ENCODE peak calls at places on chromosome 7, in six cellular contexts. One of them, this sample, is unnamed.

GRCh38 chr7:156998988-156999610 is 11.4 kb downstream of the MNX1 start:
- DNase-seq in fibroblast of lung: no peak
- DNase-seq in mammary epithelial cell: no peak
- DNase-seq in neural progenitor cell: peak; percentile 63
- DNase-seq in GM12878: no peak
- DNase-seq in HCT116: no peak
- DNase-seq in this sample: no peak

GRCh38 chr7:76354981-76355730 is 3.6 kb downstream of the YWHAG start:
- DNase-seq in HCT116: no peak
- DNase-seq in GM12878: no peak
- DNase-seq in fibroblast of lung: no peak
- DNase-seq in mammary epithelial cell: no peak
- DNase-seq in neural progenitor cell: no peak
- DNase-seq in this sample: no peak

GRCh38 chr7:51455086-51455485 is 138.5 kb upstream of the COBL start:
- DNase-seq in GM12878: no peak
- DNase-seq in HCT116: no peak
- DNase-seq in neural progenitor cell: no peak
- DNase-seq in fibroblast of lung: no peak
- DNase-seq in mammary epithelial cell: no peak
- DNase-seq in this sample: no peak

GRCh38 chr7:16402084-16402483 is 19.3 kb downstream of the CRPPA start:
- DNase-seq in HCT116: no peak
- DNase-seq in fibroblast of lung: no peak
- DNase-seq in mammary epithelial cell: no peak
- DNase-seq in GM12878: no peak
- DNase-seq in neural progenitor cell: no peak
- DNase-seq in this sample: no peak

GRCh38 chr7:2355079-2356008 is 717 bp downstream of the EIF3B start:
- DNase-seq in GM12878: no peak
- DNase-seq in fibroblast of lung: no peak
- DNase-seq in mammary epithelial cell: peak; percentile 18
- DNase-seq in HCT116: no peak
- DNase-seq in neural progenitor cell: peak; percentile 53
- DNase-seq in this sample: no peak

GRCh38 chr7:130719550-130719949 is 14.5 kb downstream of the KLF14 start:
- DNase-seq in HCT116: no peak
- DNase-seq in GM12878: no peak
- DNase-seq in fibroblast of lung: peak; percentile 84
- DNase-seq in neural progenitor cell: no peak
- DNase-seq in mammary epithelial cell: no peak
- DNase-seq in this sample: no peak

GRCh38 chr7:116630357-116630756 is 41.6 kb upstream of the MET start:
- DNase-seq in GM12878: peak; percentile 30
- DNase-seq in neural progenitor cell: no peak
- DNase-seq in fibroblast of lung: no peak
- DNase-seq in HCT116: no peak
- DNase-seq in mammary epithelial cell: peak; percentile 44
- DNase-seq in this sample: no peak

GRCh38 chr7:2144926-2145325 is 87.8 kb downstream of the MAD1L1 start:
- DNase-seq in mammary epithelial cell: no peak
- DNase-seq in fibroblast of lung: no peak
- DNase-seq in GM12878: no peak
- DNase-seq in neural progenitor cell: no peak
- DNase-seq in HCT116: no peak
- DNase-seq in this sample: no peak

GRCh38 chr7:151694828-151695580 is 175.3 kb upstream of the RHEB start:
- DNase-seq in fibroblast of lung: no peak
- DNase-seq in neural progenitor cell: no peak
- DNase-seq in GM12878: no peak
- DNase-seq in mammary epithelial cell: no peak
- DNase-seq in HCT116: no peak
- DNase-seq in this sample: no peak

GRCh38 chr7:143484059-143484458 is 6.4 kb downstream of the TAS2R41 start:
- DNase-seq in mammary epithelial cell: no peak
- DNase-seq in HCT116: no peak
- DNase-seq in GM12878: no peak
- DNase-seq in fibroblast of lung: no peak
- DNase-seq in neural progenitor cell: no peak
- DNase-seq in this sample: no peak

GRCh38 chr7:41878331-41879112 is 175.6 kb upstream of the INHBA start:
- DNase-seq in GM12878: no peak
- DNase-seq in HCT116: no peak
- DNase-seq in neural progenitor cell: no peak
- DNase-seq in fibroblast of lung: peak; percentile 77
- DNase-seq in mammary epithelial cell: no peak
- DNase-seq in this sample: no peak

GRCh38 chr7:2864999-2865670 is 21.0 kb upstream of the GNA12 start:
- DNase-seq in GM12878: no peak
- DNase-seq in HCT116: peak; percentile 48
- DNase-seq in mammary epithelial cell: peak; percentile 44
- DNase-seq in fibroblast of lung: peak; percentile 48
- DNase-seq in neural progenitor cell: peak; percentile 79
- DNase-seq in this sample: peak; percentile 63

GRCh38 chr7:71332226-71332625 is 200.3 kb downstream of the GALNT17 start:
- DNase-seq in HCT116: no peak
- DNase-seq in fibroblast of lung: no peak
- DNase-seq in mammary epithelial cell: no peak
- DNase-seq in neural progenitor cell: no peak
- DNase-seq in GM12878: no peak
- DNase-seq in this sample: no peak

GRCh38 chr7:13749026-13749425 is 240.4 kb downstream of the ETV1 start:
- DNase-seq in GM12878: no peak
- DNase-seq in neural progenitor cell: peak; percentile 83
- DNase-seq in fibroblast of lung: no peak
- DNase-seq in HCT116: no peak
- DNase-seq in mammary epithelial cell: no peak
- DNase-seq in this sample: no peak

GRCh38 chr7:37079420-37079819 is 355.1 kb upstream of the AOAH start:
- DNase-seq in HCT116: no peak
- DNase-seq in fibroblast of lung: no peak
- DNase-seq in neural progenitor cell: no peak
- DNase-seq in GM12878: no peak
- DNase-seq in mammary epithelial cell: no peak
- DNase-seq in this sample: no peak

GRCh38 chr7:149736478-149737360 is 36.7 kb downstream of the ZNF467 start:
- DNase-seq in mammary epithelial cell: no peak
- DNase-seq in fibroblast of lung: no peak
- DNase-seq in HCT116: no peak
- DNase-seq in GM12878: no peak
- DNase-seq in neural progenitor cell: no peak
- DNase-seq in this sample: no peak

GRCh38 chr7:131657881-131658280 is 101.5 kb upstream of the PODXL start:
- DNase-seq in neural progenitor cell: no peak
- DNase-seq in fibroblast of lung: no peak
- DNase-seq in GM12878: no peak
- DNase-seq in mammary epithelial cell: no peak
- DNase-seq in HCT116: no peak
- DNase-seq in this sample: no peak

GRCh38 chr7:150942591-150943452 is 35.3 kb downstream of the KCNH2 start:
- DNase-seq in HCT116: no peak
- DNase-seq in fibroblast of lung: no peak
- DNase-seq in neural progenitor cell: no peak
- DNase-seq in GM12878: no peak
- DNase-seq in mammary epithelial cell: no peak
- DNase-seq in this sample: no peak

GRCh38 chr7:21261627-21262564 is 166.0 kb upstream of the SP4 start:
- DNase-seq in GM12878: peak; percentile 12
- DNase-seq in HCT116: peak; percentile 44
- DNase-seq in fibroblast of lung: peak; percentile 13
- DNase-seq in mammary epithelial cell: peak; percentile 14
- DNase-seq in neural progenitor cell: peak; percentile 64
- DNase-seq in this sample: no peak

GRCh38 chr7:111741811-111742240 is 179.5 kb upstream of the IMMP2L start:
- DNase-seq in fibroblast of lung: peak; percentile 63
- DNase-seq in neural progenitor cell: peak; percentile 81
- DNase-seq in HCT116: peak; percentile 75
- DNase-seq in mammary epithelial cell: peak; percentile 60
- DNase-seq in GM12878: peak; percentile 31
- DNase-seq in this sample: no peak

GRCh38 chr7:72444023-72444776 is 32.1 kb upstream of the CALN1 start:
- DNase-seq in HCT116: no peak
- DNase-seq in fibroblast of lung: no peak
- DNase-seq in neural progenitor cell: no peak
- DNase-seq in GM12878: no peak
- DNase-seq in mammary epithelial cell: no peak
- DNase-seq in this sample: no peak

GRCh38 chr7:150976529-150977381 is 1.4 kb downstream of the KCNH2 start:
- DNase-seq in GM12878: no peak
- DNase-seq in neural progenitor cell: peak; percentile 50
- DNase-seq in fibroblast of lung: no peak
- DNase-seq in mammary epithelial cell: no peak
- DNase-seq in HCT116: no peak
- DNase-seq in this sample: no peak

GRCh38 chr7:30727061-30727945 is 24.6 kb upstream of the INMT start:
- DNase-seq in neural progenitor cell: no peak
- DNase-seq in mammary epithelial cell: no peak
- DNase-seq in fibroblast of lung: no peak
- DNase-seq in HCT116: no peak
- DNase-seq in GM12878: no peak
- DNase-seq in this sample: no peak

GRCh38 chr7:46396501-46396900 is 475.4 kb upstream of the IGFBP3 start:
- DNase-seq in neural progenitor cell: no peak
- DNase-seq in GM12878: no peak
- DNase-seq in fibroblast of lung: no peak
- DNase-seq in mammary epithelial cell: no peak
- DNase-seq in HCT116: no peak
- DNase-seq in this sample: no peak

GRCh38 chr7:39399976-39400375 is 166.2 kb upstream of the YAE1 start:
- DNase-seq in fibroblast of lung: no peak
- DNase-seq in GM12878: no peak
- DNase-seq in HCT116: no peak
- DNase-seq in neural progenitor cell: no peak
- DNase-seq in mammary epithelial cell: no peak
- DNase-seq in this sample: no peak

GRCh38 chr7:39392151-39392550 is 174.1 kb upstream of the YAE1 start:
- DNase-seq in GM12878: no peak
- DNase-seq in neural progenitor cell: no peak
- DNase-seq in mammary epithelial cell: no peak
- DNase-seq in HCT116: no peak
- DNase-seq in fibroblast of lung: no peak
- DNase-seq in this sample: no peak

GRCh38 chr7:39399458-39399857 is 166.7 kb upstream of the YAE1 start:
- DNase-seq in GM12878: no peak
- DNase-seq in neural progenitor cell: no peak
- DNase-seq in HCT116: no peak
- DNase-seq in fibroblast of lung: no peak
- DNase-seq in mammary epithelial cell: no peak
- DNase-seq in this sample: no peak

GRCh38 chr7:39394105-39394504 is 172.1 kb upstream of the YAE1 start:
- DNase-seq in fibroblast of lung: no peak
- DNase-seq in GM12878: no peak
- DNase-seq in HCT116: no peak
- DNase-seq in mammary epithelial cell: no peak
- DNase-seq in neural progenitor cell: no peak
- DNase-seq in this sample: no peak
- TF ChIP-seq EZH2 in fibroblast of lung: no peak
- TF ChIP-seq EZH2 in GM12878: no peak
- TF ChIP-seq EZH2 in HCT116: no peak
- TF ChIP-seq EZH2 in mammary epithelial cell: no peak
- TF ChIP-seq EZH2 in neural progenitor cell: no peak
- TF ChIP-seq EZH2 in this sample: no peak

GRCh38 chr7:27897441-27897847 is 157.5 kb downstream of the TAX1BP1 start:
- DNase-seq in neural progenitor cell: no peak
- DNase-seq in fibroblast of lung: no peak
- DNase-seq in HCT116: no peak
- DNase-seq in mammary epithelial cell: no peak
- DNase-seq in GM12878: no peak
- DNase-seq in this sample: no peak
- H3K9ac ChIP-seq in neural progenitor cell: no peak overlapping the region
- H3K9ac ChIP-seq in fibroblast of lung: no peak overlapping the region
- H3K9ac ChIP-seq in HCT116: no peak overlapping the region
- H3K9ac ChIP-seq in mammary epithelial cell: no peak overlapping the region
- H3K9ac ChIP-seq in GM12878: no peak overlapping the region
- H3K9ac ChIP-seq in this sample: no peak overlapping the region

GRCh38 chr7:127252380-127252718 is 392 bp downstream of the GRM8 start:
- DNase-seq in mammary epithelial cell: no peak
- DNase-seq in neural progenitor cell: peak; percentile 12
- DNase-seq in HCT116: no peak
- DNase-seq in GM12878: no peak
- DNase-seq in fibroblast of lung: no peak
- DNase-seq in this sample: no peak

GRCh38 chr7:127251458-127252379 is 1.0 kb downstream of the GRM8 start:
- DNase-seq in fibroblast of lung: no peak
- DNase-seq in HCT116: no peak
- DNase-seq in neural progenitor cell: peak; percentile 51
- DNase-seq in GM12878: no peak
- DNase-seq in mammary epithelial cell: peak; percentile 21
- DNase-seq in this sample: no peak

GRCh38 chr7:127252736-127253288 is at the start of gene GRM8:
- DNase-seq in fibroblast of lung: peak; percentile 53
- DNase-seq in HCT116: no peak
- DNase-seq in GM12878: no peak
- DNase-seq in neural progenitor cell: peak; percentile 87
- DNase-seq in mammary epithelial cell: peak; percentile 30
- DNase-seq in this sample: no peak

GRCh38 chr7:127254163-127254684 is 1.5 kb upstream of the GRM8 start:
- DNase-seq in neural progenitor cell: no peak
- DNase-seq in mammary epithelial cell: no peak
- DNase-seq in fibroblast of lung: no peak
- DNase-seq in GM12878: no peak
- DNase-seq in HCT116: no peak
- DNase-seq in this sample: no peak

DNA sequence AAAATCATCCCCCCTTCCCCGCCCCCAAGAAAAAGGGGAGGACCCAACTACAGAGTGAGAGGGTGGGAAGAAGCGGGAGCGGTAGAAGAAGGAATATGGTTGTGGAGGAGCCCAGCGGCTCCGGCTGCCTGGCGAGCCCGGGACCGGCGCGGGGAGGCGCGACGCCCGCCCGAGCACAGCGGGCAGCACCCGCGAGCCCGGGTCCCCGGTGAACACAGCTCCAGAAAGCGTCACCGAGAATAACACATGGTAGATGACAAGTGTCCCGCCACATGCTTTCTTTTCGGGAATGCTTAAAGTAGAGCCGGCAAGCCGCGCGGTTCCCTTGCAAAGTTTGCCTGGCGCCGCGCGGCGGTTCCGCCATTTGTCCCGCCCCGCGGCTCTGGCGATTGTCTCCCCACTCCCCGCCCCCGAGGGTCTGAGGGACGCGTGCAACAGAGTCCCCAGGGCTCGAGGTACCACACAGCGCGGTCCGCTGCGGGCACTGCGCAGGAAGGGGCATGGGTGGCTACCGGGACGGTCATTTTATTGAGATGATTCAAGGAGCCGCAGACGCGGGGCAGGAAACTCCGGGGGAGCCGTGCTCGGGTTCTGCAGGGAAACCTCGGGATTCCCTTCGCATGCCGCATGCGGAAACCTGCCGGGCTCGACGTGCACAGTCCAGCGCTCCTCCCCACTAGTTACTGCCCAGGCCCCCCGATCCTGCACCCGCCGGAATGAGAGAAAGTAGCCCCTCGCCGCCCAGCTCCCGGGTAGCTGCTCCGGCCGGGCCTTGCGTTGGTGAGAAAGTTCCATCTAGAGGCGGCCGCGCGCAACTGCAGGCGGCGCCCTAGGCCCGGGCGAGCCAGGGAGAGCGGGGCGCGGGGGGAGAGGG is 785 bp upstream of the GRM8 start:
- DNase-seq in HCT116: peak; percentile 15
- DNase-seq in GM12878: no peak
- DNase-seq in fibroblast of lung: peak; percentile 49
- DNase-seq in mammary epithelial cell: peak; percentile 54
- DNase-seq in neural progenitor cell: peak; percentile 88
- DNase-seq in this sample: no peak
- TF ChIP-seq EZH2 in HCT116: peak; percentile 12
- TF ChIP-seq EZH2 in GM12878: peak; percentile 62
- TF ChIP-seq EZH2 in fibroblast of lung: no peak
- TF ChIP-seq EZH2 in mammary epithelial cell: no peak
- TF ChIP-seq EZH2 in neural progenitor cell: peak; percentile 47
- TF ChIP-seq EZH2 in this sample: no peak

GRCh38 chr7:92834661-92835139 is 1.7 kb downstream of the CDK6 start:
- DNase-seq in mammary epithelial cell: peak; percentile 41
- DNase-seq in HCT116: no peak
- DNase-seq in neural progenitor cell: peak; percentile 55
- DNase-seq in fibroblast of lung: no peak
- DNase-seq in GM12878: no peak
- DNase-seq in this sample: no peak
- H3K9ac ChIP-seq in mammary epithelial cell: peak overlapping the region; percentile 88
- H3K9ac ChIP-seq in HCT116: peak overlapping the region; percentile 82
- H3K9ac ChIP-seq in neural progenitor cell: no peak overlapping the region
- H3K9ac ChIP-seq in fibroblast of lung: peak overlapping the region; percentile 88
- H3K9ac ChIP-seq in GM12878: peak overlapping the region; percentile 83
- H3K9ac ChIP-seq in this sample: no peak overlapping the region

This sample was measured in SK-N-MC.